ENCODE peak calls at places on chromosomes 7 and 10, in six cellular contexts. G is astrocyte of the spinal cord; B is ELF-1; T is stimulated activated naive CD8-positive, alpha-beta T cell treated with anti-CD3 and anti-CD28 coated beads, Interleukin-15, Interleukin-2, amounts not matched to agents 100 U/mL and 50 U/mL, for 24 hours; K is suprapubic skin; C is renal cortical epithelial cell. A is an unnamed sample.

GRCh38 chr7:118755067-118755625 is 530.6 kb downstream of the ANKRD7 start:
- DNase-seq in G (no peak), B (no peak), T (no peak), K (no peak), C (peak), A (no peak)

GRCh38 chr7:20828947-20829346 is 42.3 kb upstream of the SP8 start:
- DNase-seq in G (no peak), B (no peak), T (no peak), K (no peak), C (peak), A (no peak)

GRCh38 chr7:123209786-123210185 is 10.0 kb upstream of the SLC13A1 start:
- DNase-seq in G (no peak), B (peak), T (no peak), K (no peak), C (no peak), A (no peak)

GRCh38 chr7:97499204-97499603 is 232.7 kb upstream of the TAC1 start:
- DNase-seq in G (no peak), B (peak), T (peak), K (no peak), C (peak), A (peak)

GRCh38 chr10:74103560-74104248 is 46.9 kb downstream of the AP3M1 start:
- DNase-seq in G (peak), B (peak), T (no peak), K (no peak), C (peak), A (no peak)

GRCh38 chr10:110434477-110435096 is 63.1 kb upstream of the DUSP5 start:
- DNase-seq in G (no peak), B (no peak), T (no peak), K (no peak), C (no peak), A (no peak)

GRCh38 chr7:28315565-28316420 is 96.5 kb upstream of the CREB5 start:
- DNase-seq in G (peak), B (peak), T (no peak), K (peak), C (no peak), A (no peak)

GRCh38 chr10:101580486-101581399 is 7.3 kb downstream of the POLL start:
- DNase-seq in G (no peak), B (no peak), T (no peak), K (no peak), C (no peak), A (no peak)

GRCh38 chr7:41103331-41103730 is 599.6 kb downstream of the INHBA start:
- DNase-seq in G (no peak), B (no peak), T (no peak), K (no peak), C (no peak), A (no peak)

GRCh38 chr7:155450828-155451521 is 7.0 kb upstream of the EN2 start:
- DNase-seq in G (no peak), B (peak), T (no peak), K (no peak), C (no peak), A (no peak)

GRCh38 chr10:49678827-49679479 is 498 bp upstream of the C10orf53 start:
- DNase-seq in G (no peak), B (no peak), T (no peak), K (peak), C (no peak), A (no peak)

GRCh38 chr10:62585211-62585758 is 211.1 kb downstream of the ZNF365 start:
- DNase-seq in G (no peak), B (no peak), T (no peak), K (no peak), C (no peak), A (no peak)

GRCh38 chr7:116380030-116380429 is 119.5 kb upstream of the CAV2 start:
- DNase-seq in G (no peak), B (no peak), T (no peak), K (no peak), C (no peak), A (no peak)

GRCh38 chr7:28346256-28346655 is 66.1 kb upstream of the CREB5 start:
- DNase-seq in G (no peak), B (no peak), T (no peak), K (no peak), C (no peak), A (no peak)

GRCh38 chr7:157526604-157527003 is 189.8 kb downstream of the DNAJB6 start:
- DNase-seq in G (no peak), B (no peak), T (no peak), K (peak), C (no peak), A (no peak)

GRCh38 chr10:120651000-120651399 is 194.0 kb downstream of the PLPP4 start:
- DNase-seq in G (no peak), B (no peak), T (no peak), K (no peak), C (no peak), A (no peak)

GRCh38 chr10:113097046-113097415 is 147.0 kb downstream of the TCF7L2 start:
- DNase-seq in G (no peak), B (no peak), T (peak), K (no peak), C (no peak), A (no peak)

GRCh38 chr7:120254845-120255244 is 18.1 kb upstream of the KCND2 start:
- DNase-seq in G (no peak), B (no peak), T (no peak), K (no peak), C (no peak), A (no peak)

GRCh38 chr7:144670251-144670650 is 165.6 kb downstream of the TPK1 start:
- DNase-seq in G (peak), B (no peak), T (no peak), K (no peak), C (peak), A (no peak)

GRCh38 chr10:43202657-43203490 is 64.0 kb downstream of the RASGEF1A start:
- DNase-seq in G (no peak), B (peak), T (peak), K (peak), C (no peak), A (peak)

GRCh38 chr10:99315853-99316252 is 13.3 kb upstream of the CNNM1 start:
- DNase-seq in G (no peak), B (no peak), T (no peak), K (no peak), C (no peak), A (no peak)

GRCh38 chr10:115604627-115605026 is 511.5 kb downstream of the ATRNL1 start:
- DNase-seq in G (no peak), B (no peak), T (no peak), K (no peak), C (no peak), A (no peak)

GRCh38 chr7:73872056-73872908 is 11.3 kb downstream of the TMEM270 start:
- DNase-seq in G (no peak), B (no peak), T (no peak), K (no peak), C (no peak), A (no peak)

GRCh38 chr7:22884911-22885823 is 62.5 kb upstream of the TOMM7 start:
- DNase-seq in G (no peak), B (no peak), T (no peak), K (no peak), C (no peak), A (no peak)